ENCODE peak calls at places on chromosomes 12 and 14, in eight cellular contexts. P, U, A, K, D, G, L and S are unnamed samples.
A peak's percentile ranks its signal among the peaks of the same experiment; 100 is the strongest.

GRCh38 chr12:90909069-90909676 is 45.8 kb downstream of the CCER1 start:
- DNase-seq in A (no peak), D (no peak), K (no peak), U (peak; percentile 73), P (peak; percentile 11), G (no peak), L (no peak), S (no peak)

GRCh38 chr12:48569946-48570345 is at the start of gene LALBA:
- DNase-seq in A (no peak), K (no peak), U (no peak), G (no peak), D (no peak), P (no peak), L (no peak), S (no peak)

GRCh38 chr14:51444381-51445000 is 204.4 kb downstream of the TMX1 start:
- DNase-seq in U (no peak), L (no peak), D (no peak), A (no peak), P (no peak), K (no peak), G (no peak), S (no peak)

GRCh38 chr12:4866288-4866687 is 43.4 kb upstream of the KCNA1 start:
- DNase-seq in P (no peak), A (no peak), L (no peak), D (no peak), K (no peak), G (no peak), U (no peak), S (no peak)

GRCh38 chr12:116598341-116599284 is 39.4 kb downstream of the MAP1LC3B2 start:
- DNase-seq in G (no peak), P (no peak), L (no peak), K (no peak), U (no peak), A (peak; percentile 40), D (no peak), S (no peak)

GRCh38 chr14:63964063-63964462 is 111.3 kb downstream of the SYNE2 start:
- DNase-seq in D (no peak), K (no peak), A (no peak), L (no peak), G (no peak), P (no peak), U (no peak), S (no peak)

GRCh38 chr14:61615743-61616523 is 79.4 kb upstream of the HIF1A start:
- DNase-seq in K (no peak), A (no peak), G (no peak), P (no peak), U (no peak), D (no peak), L (no peak), S (no peak)

GRCh38 chr14:34912966-34913365 is 37.8 kb upstream of the BAZ1A start:
- DNase-seq in P (no peak), D (no peak), U (no peak), G (no peak), A (no peak), K (no peak), L (no peak), S (no peak)

GRCh38 chr14:97802430-97802829 is 1005.2 kb downstream of the VRK1 start:
- DNase-seq in A (no peak), K (no peak), U (no peak), P (no peak), D (no peak), G (no peak), L (no peak), S (no peak)

GRCh38 chr12:8742501-8742900 is 44.7 kb downstream of the RIMKLB start:
- DNase-seq in D (no peak), U (no peak), A (no peak), G (no peak), L (peak; percentile 23), K (no peak), P (no peak), S (no peak)

GRCh38 chr12:41188058-41188840 is at the start of gene PDZRN4:
- DNase-seq in G (peak; percentile 19), K (peak; percentile 76), D (no peak), U (peak; percentile 58), P (peak; percentile 29), A (no peak), L (no peak), S (no peak)

GRCh38 chr14:36194645-36195044 is 18.1 kb upstream of the PTCSC3 start:
- DNase-seq in P (no peak), U (no peak), L (no peak), A (no peak), D (no peak), K (no peak), G (no peak), S (no peak)

GRCh38 chr14:56400426-56400825 is 179.2 kb upstream of the TMEM260 start:
- DNase-seq in A (no peak), K (no peak), G (no peak), L (no peak), P (no peak), D (no peak), U (no peak), S (no peak)

GRCh38 chr14:89000007-89000942 is 175.8 kb downstream of the TTC8 start:
- DNase-seq in D (no peak), L (peak; percentile 89), P (no peak), G (peak; percentile 16), A (no peak), U (no peak), K (peak; percentile 75), S (no peak)

GRCh38 chr14:35699791-35700444 is 109.2 kb downstream of the RALGAPA1 start:
- DNase-seq in L (no peak), K (no peak), D (no peak), U (no peak), G (no peak), A (no peak), P (no peak), S (no peak)

GRCh38 chr14:34682787-34683321 is 31.5 kb downstream of the CFL2 start:
- DNase-seq in U (no peak), K (no peak), L (no peak), P (no peak), G (no peak), A (no peak), D (no peak), S (no peak)

GRCh38 chr14:72605096-72605920 is 288.6 kb downstream of the DPF3 start:
- DNase-seq in A (no peak), L (no peak), D (no peak), P (no peak), K (no peak), U (no peak), G (no peak), S (peak; percentile 62)

GRCh38 chr14:89284368-89285058 is 132.5 kb downstream of the FOXN3 start:
- DNase-seq in P (no peak), K (no peak), D (no peak), L (no peak), G (no peak), U (no peak), A (no peak), S (no peak)

GRCh38 chr14:28751467-28752058 is 15.0 kb upstream of the FOXG1 start:
- DNase-seq in P (peak; percentile 32), D (no peak), K (no peak), A (no peak), U (peak; percentile 84), L (no peak), G (no peak), S (no peak)

GRCh38 chr12:65685514-65685913 is 138.8 kb upstream of the HMGA2 start:
- DNase-seq in D (no peak), L (no peak), A (no peak), P (no peak), U (peak; percentile 43), K (no peak), G (no peak), S (no peak)

GRCh38 chr12:27279836-27280235 is 35.8 kb downstream of the STK38L start:
- DNase-seq in G (no peak), L (no peak), A (no peak), P (no peak), K (no peak), U (no peak), D (no peak), S (no peak)

GRCh38 chr14:81125536-81125935 is 95.2 kb downstream of the GTF2A1 start:
- DNase-seq in L (no peak), D (no peak), G (no peak), P (no peak), A (no peak), U (no peak), K (no peak), S (no peak)
- TF ChIP-seq CTCF in L (no peak), D (no peak), G (no peak), P (no peak), A (no peak), U (no peak), K (no peak), S (no peak)

DNA sequence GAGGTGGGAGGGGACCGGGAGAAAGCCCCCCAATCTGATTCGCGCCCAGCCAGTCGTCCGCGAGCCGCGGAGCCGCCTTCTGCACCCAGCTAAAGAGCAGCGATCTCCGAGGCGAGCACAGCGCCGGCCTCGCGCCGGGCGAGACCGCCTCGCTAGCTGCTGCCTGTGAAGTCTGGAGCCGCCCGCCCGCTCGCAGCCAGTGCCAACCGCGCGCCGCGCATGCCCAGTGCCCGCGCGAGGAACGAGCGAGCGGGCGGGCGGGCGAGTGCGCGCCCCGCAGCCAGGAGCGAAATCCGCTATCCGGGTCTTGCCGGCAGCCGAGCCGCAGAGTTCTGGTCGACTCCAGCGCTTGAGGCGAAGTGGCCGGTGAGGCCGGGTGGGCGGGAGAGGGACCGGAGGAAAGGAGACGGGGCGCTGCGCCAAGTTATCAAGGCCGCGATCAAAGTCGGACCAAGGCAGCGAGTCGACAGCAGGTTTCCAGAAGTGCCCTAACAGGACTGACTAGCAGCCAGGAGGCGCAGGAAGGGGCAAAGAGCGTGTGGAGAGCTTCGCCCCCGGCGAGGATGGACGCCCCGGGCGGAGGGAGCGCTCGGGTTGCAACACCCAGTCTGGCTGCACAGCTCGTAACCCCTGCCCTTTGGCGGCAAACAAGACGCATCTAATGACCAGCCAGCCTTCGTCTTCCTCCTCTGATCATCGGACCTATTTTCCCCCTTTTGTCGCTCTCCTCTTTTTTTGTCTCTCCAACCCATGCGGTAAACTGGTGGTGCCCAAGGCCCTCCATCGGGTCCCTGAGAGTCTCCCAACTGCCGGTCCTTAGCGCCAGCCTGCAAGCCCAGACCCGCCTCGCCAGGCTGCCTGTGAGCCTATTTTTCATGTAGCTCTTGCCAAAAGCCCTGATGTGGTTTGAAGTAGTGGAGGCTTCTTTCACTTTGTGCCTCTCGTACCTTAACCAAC is at the start of gene EPS8:
- DNase-seq in L (no peak), G (peak; percentile 95), D (peak; percentile 81), U (peak; percentile 94), A (peak; percentile 93), K (peak; percentile 96), P (peak; percentile 99), S (peak; percentile 96)
- TF ChIP-seq CTCF in L (no peak), G (no peak), D (no peak), U (no peak), A (no peak), K (no peak), P (no peak), S (no peak)

GRCh38 chr14:69101331-69101826 is 51.5 kb downstream of the DCAF5 start:
- DNase-seq in K (no peak), U (no peak), G (no peak), P (no peak), D (no peak), A (peak; percentile 26), L (peak; percentile 42), S (no peak)
- TF ChIP-seq CTCF in K (peak; percentile 51), U (peak; percentile 83), G (peak; percentile 18), P (peak; percentile 43), D (peak; percentile 44), A (peak; percentile 50), L (peak; percentile 60), S (peak; percentile 70)

GRCh38 chr12:128626808-128627320 is 196.9 kb downstream of the SLC15A4 start:
- DNase-seq in G (no peak), K (no peak), U (no peak), A (no peak), D (no peak), P (no peak), L (no peak), S (no peak)
- TF ChIP-seq CTCF in G (no peak), K (no peak), U (no peak), A (no peak), D (no peak), P (no peak), L (no peak), S (no peak)